ENCODE peak calls at places on chromosomes 2 and 18, in ten cellular contexts. One of them, this sample, is unnamed.

GRCh38 chr2:200306969-200307811 is 697 bp downstream of the SPATS2L start:
- DNase-seq in NCI-H226: no peak
- DNase-seq in T-helper 17 cell: peak; percentile 16
- DNase-seq in sigmoid colon: peak; percentile 70
- DNase-seq in Right ventricle myocardium superior: peak; percentile 70
- DNase-seq in T-helper 2 cell: peak; percentile 67
- DNase-seq in OCI-M1: no peak
- DNase-seq in AG08396: peak; percentile 61
- DNase-seq in ACHN: peak; percentile 51
- DNase-seq in aorta: peak; percentile 83
- DNase-seq in this sample: peak; percentile 25

GRCh38 chr2:44335806-44336538 is 25.3 kb downstream of the PREPL start:
- DNase-seq in NCI-H226: peak; percentile 44
- DNase-seq in T-helper 2 cell: peak; percentile 61
- DNase-seq in OCI-M1: no peak
- DNase-seq in Right ventricle myocardium superior: no peak
- DNase-seq in sigmoid colon: no peak
- DNase-seq in AG08396: no peak
- DNase-seq in T-helper 17 cell: no peak
- DNase-seq in ACHN: no peak
- DNase-seq in aorta: no peak
- DNase-seq in this sample: no peak

GRCh38 chr2:180254872-180255271 is 247.8 kb upstream of the CWC22 start:
- DNase-seq in ACHN: no peak
- DNase-seq in OCI-M1: no peak
- DNase-seq in aorta: no peak
- DNase-seq in sigmoid colon: no peak
- DNase-seq in T-helper 17 cell: no peak
- DNase-seq in Right ventricle myocardium superior: no peak
- DNase-seq in T-helper 2 cell: no peak
- DNase-seq in NCI-H226: no peak
- DNase-seq in AG08396: no peak
- DNase-seq in this sample: no peak

GRCh38 chr2:232573821-232574435 is 23.4 kb downstream of the EIF4E2 start:
- DNase-seq in ACHN: no peak
- DNase-seq in T-helper 17 cell: no peak
- DNase-seq in T-helper 2 cell: no peak
- DNase-seq in aorta: no peak
- DNase-seq in OCI-M1: no peak
- DNase-seq in Right ventricle myocardium superior: no peak
- DNase-seq in AG08396: no peak
- DNase-seq in NCI-H226: no peak
- DNase-seq in sigmoid colon: no peak
- DNase-seq in this sample: no peak

GRCh38 chr2:11802782-11803191 is 56.4 kb downstream of the LPIN1 start:
- DNase-seq in OCI-M1: no peak
- DNase-seq in T-helper 17 cell: no peak
- DNase-seq in aorta: no peak
- DNase-seq in AG08396: no peak
- DNase-seq in ACHN: no peak
- DNase-seq in NCI-H226: no peak
- DNase-seq in sigmoid colon: no peak
- DNase-seq in T-helper 2 cell: no peak
- DNase-seq in Right ventricle myocardium superior: no peak
- DNase-seq in this sample: no peak

GRCh38 chr2:229553091-229553490 is 161.3 kb downstream of the DNER start:
- DNase-seq in NCI-H226: no peak
- DNase-seq in T-helper 17 cell: no peak
- DNase-seq in T-helper 2 cell: no peak
- DNase-seq in aorta: no peak
- DNase-seq in Right ventricle myocardium superior: no peak
- DNase-seq in ACHN: no peak
- DNase-seq in AG08396: no peak
- DNase-seq in sigmoid colon: no peak
- DNase-seq in OCI-M1: no peak
- DNase-seq in this sample: no peak

GRCh38 chr2:233354971-233355574 is 779 bp downstream of the DGKD start:
- DNase-seq in Right ventricle myocardium superior: peak; percentile 66
- DNase-seq in AG08396: peak; percentile 37
- DNase-seq in sigmoid colon: peak; percentile 78
- DNase-seq in T-helper 2 cell: peak; percentile 23
- DNase-seq in ACHN: peak; percentile 38
- DNase-seq in NCI-H226: no peak
- DNase-seq in aorta: no peak
- DNase-seq in T-helper 17 cell: no peak
- DNase-seq in OCI-M1: no peak
- DNase-seq in this sample: peak; percentile 30

GRCh38 chr18:60024345-60024744 is 124.5 kb downstream of the PMAIP1 start:
- DNase-seq in T-helper 17 cell: no peak
- DNase-seq in OCI-M1: no peak
- DNase-seq in AG08396: no peak
- DNase-seq in T-helper 2 cell: no peak
- DNase-seq in sigmoid colon: no peak
- DNase-seq in ACHN: no peak
- DNase-seq in NCI-H226: no peak
- DNase-seq in Right ventricle myocardium superior: no peak
- DNase-seq in aorta: no peak
- DNase-seq in this sample: no peak

GRCh38 chr2:25669520-25669919 is 3.9 kb downstream of the DTNB start:
- DNase-seq in AG08396: no peak
- DNase-seq in Right ventricle myocardium superior: no peak
- DNase-seq in OCI-M1: no peak
- DNase-seq in T-helper 2 cell: no peak
- DNase-seq in ACHN: no peak
- DNase-seq in T-helper 17 cell: no peak
- DNase-seq in NCI-H226: no peak
- DNase-seq in sigmoid colon: no peak
- DNase-seq in aorta: no peak
- DNase-seq in this sample: no peak

GRCh38 chr18:39345321-39345720 is 1779.7 kb upstream of the CELF4 start:
- DNase-seq in ACHN: no peak
- DNase-seq in T-helper 2 cell: no peak
- DNase-seq in NCI-H226: peak; percentile 2
- DNase-seq in aorta: no peak
- DNase-seq in T-helper 17 cell: no peak
- DNase-seq in Right ventricle myocardium superior: no peak
- DNase-seq in OCI-M1: no peak
- DNase-seq in sigmoid colon: no peak
- DNase-seq in AG08396: no peak
- DNase-seq in this sample: no peak

GRCh38 chr18:67144342-67144741 is 372.2 kb downstream of the DSEL start:
- DNase-seq in T-helper 17 cell: no peak
- DNase-seq in sigmoid colon: no peak
- DNase-seq in NCI-H226: no peak
- DNase-seq in aorta: no peak
- DNase-seq in AG08396: no peak
- DNase-seq in ACHN: no peak
- DNase-seq in T-helper 2 cell: no peak
- DNase-seq in OCI-M1: no peak
- DNase-seq in Right ventricle myocardium superior: no peak
- DNase-seq in this sample: no peak

GRCh38 chr2:216653931-216654365 is 20.7 kb downstream of the IGFBP2 start:
- DNase-seq in AG08396: no peak
- DNase-seq in NCI-H226: no peak
- DNase-seq in T-helper 2 cell: peak; percentile 41
- DNase-seq in ACHN: no peak
- DNase-seq in Right ventricle myocardium superior: no peak
- DNase-seq in T-helper 17 cell: no peak
- DNase-seq in OCI-M1: no peak
- DNase-seq in aorta: no peak
- DNase-seq in sigmoid colon: no peak
- DNase-seq in this sample: no peak

GRCh38 chr2:156334496-156335478 is 2.3 kb upstream of the NR4A2 start:
- DNase-seq in aorta: peak; percentile 98
- DNase-seq in Right ventricle myocardium superior: peak; percentile 94
- DNase-seq in AG08396: peak; percentile 89
- DNase-seq in sigmoid colon: peak; percentile 98
- DNase-seq in NCI-H226: peak; percentile 81
- DNase-seq in OCI-M1: peak; percentile 95
- DNase-seq in T-helper 2 cell: peak; percentile 42
- DNase-seq in ACHN: peak; percentile 91
- DNase-seq in T-helper 17 cell: peak; percentile 75
- DNase-seq in this sample: peak; percentile 77

GRCh38 chr18:56637897-56638231 is 528 bp downstream of the TXNL1 start:
- DNase-seq in ACHN: peak; percentile 9
- DNase-seq in Right ventricle myocardium superior: no peak
- DNase-seq in aorta: peak; percentile 75
- DNase-seq in NCI-H226: no peak
- DNase-seq in sigmoid colon: no peak
- DNase-seq in AG08396: no peak
- DNase-seq in T-helper 2 cell: no peak
- DNase-seq in OCI-M1: peak; percentile 63
- DNase-seq in T-helper 17 cell: no peak
- DNase-seq in this sample: no peak

GRCh38 chr18:9918016-9918680 is 4.3 kb downstream of the VAPA start:
- DNase-seq in AG08396: peak; percentile 16
- DNase-seq in T-helper 17 cell: no peak
- DNase-seq in sigmoid colon: no peak
- DNase-seq in ACHN: peak; percentile 25
- DNase-seq in T-helper 2 cell: no peak
- DNase-seq in NCI-H226: peak; percentile 62
- DNase-seq in OCI-M1: peak; percentile 74
- DNase-seq in Right ventricle myocardium superior: no peak
- DNase-seq in aorta: no peak
- DNase-seq in this sample: no peak

GRCh38 chr18:35283923-35284794 is 5.9 kb downstream of the ZSCAN30 start:
- DNase-seq in AG08396: no peak
- DNase-seq in ACHN: no peak
- DNase-seq in sigmoid colon: no peak
- DNase-seq in T-helper 17 cell: no peak
- DNase-seq in aorta: no peak
- DNase-seq in NCI-H226: no peak
- DNase-seq in Right ventricle myocardium superior: peak; percentile 69
- DNase-seq in OCI-M1: peak; percentile 29
- DNase-seq in T-helper 2 cell: peak; percentile 38
- DNase-seq in this sample: no peak

GRCh38 chr2:19250906-19251305 is 107.5 kb downstream of the OSR1 start:
- DNase-seq in OCI-M1: no peak
- DNase-seq in AG08396: no peak
- DNase-seq in Right ventricle myocardium superior: no peak
- DNase-seq in T-helper 17 cell: no peak
- DNase-seq in aorta: no peak
- DNase-seq in NCI-H226: peak; percentile 74
- DNase-seq in T-helper 2 cell: no peak
- DNase-seq in sigmoid colon: no peak
- DNase-seq in ACHN: no peak
- DNase-seq in this sample: no peak

GRCh38 chr2:24365051-24365450 is 4.7 kb upstream of the ITSN2 start:
- DNase-seq in T-helper 17 cell: no peak
- DNase-seq in T-helper 2 cell: no peak
- DNase-seq in ACHN: no peak
- DNase-seq in OCI-M1: peak; percentile 74
- DNase-seq in NCI-H226: peak; percentile 68
- DNase-seq in sigmoid colon: peak; percentile 85
- DNase-seq in aorta: peak; percentile 89
- DNase-seq in AG08396: no peak
- DNase-seq in Right ventricle myocardium superior: peak; percentile 92
- DNase-seq in this sample: no peak

GRCh38 chr18:62717850-62718229 is 2.5 kb downstream of the PHLPP1 start:
- DNase-seq in aorta: no peak
- DNase-seq in sigmoid colon: no peak
- DNase-seq in Right ventricle myocardium superior: no peak
- DNase-seq in T-helper 17 cell: no peak
- DNase-seq in NCI-H226: no peak
- DNase-seq in T-helper 2 cell: no peak
- DNase-seq in AG08396: no peak
- DNase-seq in OCI-M1: no peak
- DNase-seq in ACHN: no peak
- DNase-seq in this sample: no peak

GRCh38 chr2:9573013-9573708 is 17.5 kb upstream of the ADAM17 start:
- DNase-seq in NCI-H226: peak; percentile 82
- DNase-seq in OCI-M1: peak; percentile 27
- DNase-seq in T-helper 17 cell: no peak
- DNase-seq in Right ventricle myocardium superior: no peak
- DNase-seq in sigmoid colon: no peak
- DNase-seq in aorta: no peak
- DNase-seq in AG08396: no peak
- DNase-seq in T-helper 2 cell: no peak
- DNase-seq in ACHN: peak; percentile 26
- DNase-seq in this sample: no peak

GRCh38 chr2:234590076-234590475 is 93.2 kb upstream of the ARL4C start:
- DNase-seq in aorta: no peak
- DNase-seq in sigmoid colon: no peak
- DNase-seq in OCI-M1: no peak
- DNase-seq in NCI-H226: no peak
- DNase-seq in AG08396: no peak
- DNase-seq in T-helper 2 cell: no peak
- DNase-seq in T-helper 17 cell: no peak
- DNase-seq in Right ventricle myocardium superior: no peak
- DNase-seq in ACHN: no peak
- DNase-seq in this sample: no peak

GRCh38 chr2:12714391-12715221 is 2.1 kb upstream of the TRIB2 start:
- DNase-seq in T-helper 2 cell: no peak
- DNase-seq in ACHN: no peak
- DNase-seq in Right ventricle myocardium superior: no peak
- DNase-seq in NCI-H226: peak; percentile 41
- DNase-seq in sigmoid colon: no peak
- DNase-seq in T-helper 17 cell: no peak
- DNase-seq in aorta: no peak
- DNase-seq in OCI-M1: no peak
- DNase-seq in AG08396: no peak
- DNase-seq in this sample: no peak

GRCh38 chr2:216553093-216553478 is 54.4 kb downstream of the RPL37A start:
- DNase-seq in aorta: no peak
- DNase-seq in sigmoid colon: no peak
- DNase-seq in Right ventricle myocardium superior: no peak
- DNase-seq in T-helper 2 cell: no peak
- DNase-seq in OCI-M1: no peak
- DNase-seq in T-helper 17 cell: no peak
- DNase-seq in ACHN: no peak
- DNase-seq in AG08396: peak; percentile 49
- DNase-seq in NCI-H226: no peak
- DNase-seq in this sample: no peak

GRCh38 chr2:152518656-152519580 is 183.9 kb downstream of the FMNL2 start:
- DNase-seq in T-helper 2 cell: no peak
- DNase-seq in AG08396: no peak
- DNase-seq in T-helper 17 cell: no peak
- DNase-seq in OCI-M1: no peak
- DNase-seq in ACHN: no peak
- DNase-seq in sigmoid colon: no peak
- DNase-seq in NCI-H226: no peak
- DNase-seq in aorta: no peak
- DNase-seq in Right ventricle myocardium superior: no peak
- DNase-seq in this sample: no peak

GRCh38 chr18:51030537-51031258 is 685 bp downstream of the SMAD4 start:
- DNase-seq in AG08396: peak; percentile 84
- DNase-seq in aorta: peak; percentile 92
- DNase-seq in sigmoid colon: peak; percentile 85
- DNase-seq in T-helper 2 cell: peak; percentile 74
- DNase-seq in NCI-H226: peak; percentile 35
- DNase-seq in Right ventricle myocardium superior: peak; percentile 82
- DNase-seq in ACHN: peak; percentile 64
- DNase-seq in OCI-M1: peak; percentile 67
- DNase-seq in T-helper 17 cell: peak; percentile 76
- DNase-seq in this sample: peak; percentile 71

GRCh38 chr2:236977999-236978398 is 107.7 kb upstream of the COPS8 start:
- DNase-seq in aorta: no peak
- DNase-seq in ACHN: no peak
- DNase-seq in Right ventricle myocardium superior: peak; percentile 55
- DNase-seq in sigmoid colon: no peak
- DNase-seq in OCI-M1: no peak
- DNase-seq in NCI-H226: no peak
- DNase-seq in T-helper 2 cell: no peak
- DNase-seq in T-helper 17 cell: no peak
- DNase-seq in AG08396: no peak
- DNase-seq in this sample: no peak

GRCh38 chr2:149990965-149991364 is 403.4 kb upstream of the MMADHC start:
- DNase-seq in AG08396: no peak
- DNase-seq in NCI-H226: no peak
- DNase-seq in T-helper 2 cell: no peak
- DNase-seq in ACHN: no peak
- DNase-seq in Right ventricle myocardium superior: no peak
- DNase-seq in T-helper 17 cell: no peak
- DNase-seq in sigmoid colon: no peak
- DNase-seq in OCI-M1: no peak
- DNase-seq in aorta: no peak
- DNase-seq in this sample: no peak

GRCh38 chr2:19888831-19889230 is 13.0 kb downstream of the TTC32 start:
- DNase-seq in aorta: no peak
- DNase-seq in sigmoid colon: no peak
- DNase-seq in AG08396: no peak
- DNase-seq in T-helper 17 cell: no peak
- DNase-seq in OCI-M1: no peak
- DNase-seq in T-helper 2 cell: no peak
- DNase-seq in NCI-H226: no peak
- DNase-seq in Right ventricle myocardium superior: no peak
- DNase-seq in ACHN: no peak
- DNase-seq in this sample: no peak

This sample was measured in activated B cell treated with CpG ODN at 0.5 μM for 24 hours.